ENCODE peak calls at places on chromosomes 11 and 22, in four cellular contexts. One of them, this sample, is unnamed.

GRCh38 chr22:30223303-30223702 is 23.3 kb downstream of the LIF start:
- DNase-seq in heart right ventricle: no peak
- DNase-seq in IMR-90: no peak
- DNase-seq in AG09309: no peak
- DNase-seq in this sample: no peak

GRCh38 chr11:123301696-123302400 is 106.8 kb upstream of the CLMP start:
- DNase-seq in AG09309: no peak
- DNase-seq in IMR-90: peak
- DNase-seq in heart right ventricle: peak
- DNase-seq in this sample: peak

GRCh38 chr11:129610125-129610524 is 205.5 kb upstream of the TMEM45B start:
- DNase-seq in AG09309: no peak
- DNase-seq in heart right ventricle: no peak
- DNase-seq in IMR-90: no peak
- DNase-seq in this sample: no peak

GRCh38 chr11:69381681-69382130 is 87.8 kb downstream of the MYEOV start:
- DNase-seq in heart right ventricle: no peak
- DNase-seq in AG09309: no peak
- DNase-seq in IMR-90: no peak
- DNase-seq in this sample: no peak

GRCh38 chr22:47100019-47100418 is 337.6 kb downstream of the TBC1D22A start:
- DNase-seq in IMR-90: no peak
- DNase-seq in AG09309: no peak
- DNase-seq in heart right ventricle: no peak
- DNase-seq in this sample: no peak

GRCh38 chr11:45710561-45710960 is 45.1 kb upstream of the CHST1 start:
- DNase-seq in AG09309: no peak
- DNase-seq in IMR-90: no peak
- DNase-seq in heart right ventricle: no peak
- DNase-seq in this sample: no peak

GRCh38 chr11:45622861-45623260 is 42.6 kb downstream of the CHST1 start:
- DNase-seq in IMR-90: no peak
- DNase-seq in AG09309: no peak
- DNase-seq in heart right ventricle: no peak
- DNase-seq in this sample: no peak

GRCh38 chr11:112863304-112863703 is 97.9 kb upstream of the NCAM1 start:
- DNase-seq in IMR-90: no peak
- DNase-seq in heart right ventricle: no peak
- DNase-seq in AG09309: no peak
- DNase-seq in this sample: no peak

GRCh38 chr11:108559904-108560303 is 33.7 kb downstream of the EXPH5 start:
- DNase-seq in IMR-90: peak
- DNase-seq in heart right ventricle: no peak
- DNase-seq in AG09309: peak
- DNase-seq in this sample: peak

GRCh38 chr11:67355023-67355793 is 1.9 kb upstream of the POLD4 start:
- DNase-seq in heart right ventricle: no peak
- DNase-seq in AG09309: no peak
- DNase-seq in IMR-90: no peak
- DNase-seq in this sample: no peak

GRCh38 chr11:67276821-67277230 is 10.6 kb downstream of the GRK2 start:
- DNase-seq in AG09309: no peak
- DNase-seq in IMR-90: peak
- DNase-seq in heart right ventricle: peak
- DNase-seq in this sample: peak

GRCh38 chr11:77019976-77020591 is 14.1 kb upstream of the B3GNT6 start:
- DNase-seq in heart right ventricle: no peak
- DNase-seq in IMR-90: peak
- DNase-seq in AG09309: no peak
- DNase-seq in this sample: peak

GRCh38 chr11:70716986-70717775 is 318.9 kb downstream of the CTTN start:
- DNase-seq in heart right ventricle: no peak
- DNase-seq in IMR-90: no peak
- DNase-seq in AG09309: no peak
- DNase-seq in this sample: no peak

GRCh38 chr11:19344661-19345518 is 104.1 kb upstream of the E2F8 start:
- DNase-seq in AG09309: no peak
- DNase-seq in heart right ventricle: peak
- DNase-seq in IMR-90: peak
- DNase-seq in this sample: peak

GRCh38 chr11:117706322-117706814 is 90.6 kb downstream of the DSCAML1 start:
- DNase-seq in IMR-90: no peak
- DNase-seq in AG09309: no peak
- DNase-seq in heart right ventricle: no peak
- DNase-seq in this sample: no peak

GRCh38 chr11:31045335-31045734 is 324.2 kb downstream of the DCDC1 start:
- DNase-seq in heart right ventricle: no peak
- DNase-seq in AG09309: no peak
- DNase-seq in IMR-90: no peak
- DNase-seq in this sample: peak

GRCh38 chr11:1453611-1454386 is 32.8 kb downstream of the MOB2 start:
- DNase-seq in AG09309: no peak
- DNase-seq in IMR-90: no peak
- DNase-seq in heart right ventricle: no peak
- DNase-seq in this sample: no peak

GRCh38 chr22:49994361-49995058 is 18.1 kb downstream of the IL17REL start:
- DNase-seq in IMR-90: no peak
- DNase-seq in heart right ventricle: no peak
- DNase-seq in AG09309: no peak
- DNase-seq in this sample: no peak

GRCh38 chr11:43573873-43574272 is 106.7 kb upstream of the HSD17B12 start:
- DNase-seq in IMR-90: no peak
- DNase-seq in heart right ventricle: no peak
- DNase-seq in AG09309: no peak
- DNase-seq in this sample: no peak

GRCh38 chr22:38153821-38154562 is 27.6 kb downstream of the PLA2G6 start:
- DNase-seq in AG09309: no peak
- DNase-seq in heart right ventricle: no peak
- DNase-seq in IMR-90: no peak
- DNase-seq in this sample: no peak

GRCh38 chr11:58061813-58062212 is 31.1 kb downstream of the OR6Q1 start:
- DNase-seq in IMR-90: peak
- DNase-seq in AG09309: peak
- DNase-seq in heart right ventricle: no peak
- DNase-seq in this sample: peak

GRCh38 chr11:64696045-64696444 is 27.0 kb downstream of the NRXN2 start:
- DNase-seq in AG09309: no peak
- DNase-seq in IMR-90: no peak
- DNase-seq in heart right ventricle: no peak
- DNase-seq in this sample: no peak

GRCh38 chr11:76554767-76555166 is 109.9 kb downstream of the EMSY start:
- DNase-seq in AG09309: no peak
- DNase-seq in heart right ventricle: no peak
- DNase-seq in IMR-90: no peak
- DNase-seq in this sample: no peak

GRCh38 chr11:76140912-76141574 is 65.3 kb downstream of the WNT11 start:
- DNase-seq in IMR-90: no peak
- DNase-seq in heart right ventricle: peak
- DNase-seq in AG09309: no peak
- DNase-seq in this sample: no peak

GRCh38 chr22:49643466-49643865 is 184.2 kb downstream of the BRD1 start:
- DNase-seq in AG09309: no peak
- DNase-seq in heart right ventricle: no peak
- DNase-seq in IMR-90: no peak
- DNase-seq in this sample: no peak

GRCh38 chr11:116984186-116984585 is 114.0 kb downstream of the SIK3 start:
- DNase-seq in AG09309: no peak
- DNase-seq in IMR-90: peak
- DNase-seq in heart right ventricle: no peak
- DNase-seq in this sample: peak

GRCh38 chr22:30648825-30649224 is 13.2 kb downstream of the SLC35E4 start:
- DNase-seq in IMR-90: no peak
- DNase-seq in heart right ventricle: no peak
- DNase-seq in AG09309: no peak
- DNase-seq in this sample: no peak

GRCh38 chr11:29305456-29306232 is 711.2 kb downstream of the KCNA4 start:
- DNase-seq in heart right ventricle: no peak
- DNase-seq in IMR-90: no peak
- DNase-seq in AG09309: no peak
- DNase-seq in this sample: no peak

GRCh38 chr11:1232328-1233321 is 9.8 kb downstream of the MUC5B start:
- DNase-seq in AG09309: no peak
- DNase-seq in IMR-90: no peak
- DNase-seq in heart right ventricle: peak
- DNase-seq in this sample: no peak

GRCh38 chr22:36577019-36577418 is 48.1 kb upstream of the EIF3D start:
- DNase-seq in IMR-90: peak
- DNase-seq in heart right ventricle: no peak
- DNase-seq in AG09309: peak
- DNase-seq in this sample: peak

GRCh38 chr11:65862941-65863888 is 3.0 kb downstream of the MUS81 start:
- DNase-seq in IMR-90: no peak
- DNase-seq in AG09309: no peak
- DNase-seq in heart right ventricle: no peak
- DNase-seq in this sample: no peak

GRCh38 chr11:14413307-14414072 is 54.5 kb upstream of the RRAS2 start:
- DNase-seq in AG09309: no peak
- DNase-seq in IMR-90: peak
- DNase-seq in heart right ventricle: no peak
- DNase-seq in this sample: peak

GRCh38 chr22:24338701-24339451 is 68.2 kb downstream of the SPECC1L start:
- DNase-seq in heart right ventricle: no peak
- DNase-seq in AG09309: no peak
- DNase-seq in IMR-90: peak
- DNase-seq in this sample: no peak

GRCh38 chr11:119293461-119293860 is 23.5 kb downstream of the MCAM start:
- DNase-seq in IMR-90: no peak
- DNase-seq in heart right ventricle: no peak
- DNase-seq in AG09309: no peak
- DNase-seq in this sample: no peak
- H3K4me3 ChIP-seq in IMR-90: no peak
- H3K4me3 ChIP-seq in heart right ventricle: no peak
- H3K4me3 ChIP-seq in AG09309: no peak
- H3K4me3 ChIP-seq in this sample: no peak

GRCh38 chr11:61700720-61701119 is 20.5 kb downstream of the DAGLA start:
- DNase-seq in AG09309: no peak
- DNase-seq in heart right ventricle: no peak
- DNase-seq in IMR-90: no peak
- DNase-seq in this sample: no peak

GRCh38 chr11:61700221-61700620 is 20.0 kb downstream of the DAGLA start:
- DNase-seq in AG09309: no peak
- DNase-seq in IMR-90: peak
- DNase-seq in heart right ventricle: no peak
- DNase-seq in this sample: peak

GRCh38 chr11:61699737-61700160 is 19.6 kb downstream of the DAGLA start:
- DNase-seq in AG09309: no peak
- DNase-seq in heart right ventricle: peak
- DNase-seq in IMR-90: no peak
- DNase-seq in this sample: no peak

GRCh38 chr11:61702701-61703312 is 22.6 kb downstream of the DAGLA start:
- DNase-seq in AG09309: no peak
- DNase-seq in IMR-90: no peak
- DNase-seq in heart right ventricle: no peak
- DNase-seq in this sample: no peak

GRCh38 chr11:61701298-61701993 is 21.3 kb downstream of the DAGLA start:
- DNase-seq in heart right ventricle: no peak
- DNase-seq in AG09309: no peak
- DNase-seq in IMR-90: peak
- DNase-seq in this sample: no peak
- TF ChIP-seq CTCF in heart right ventricle: peak
- TF ChIP-seq CTCF in AG09309: peak
- TF ChIP-seq CTCF in IMR-90: peak
- TF ChIP-seq CTCF in this sample: peak

GRCh38 chr11:114036156-114036811 is 23.2 kb upstream of the ZBTB16 start:
- DNase-seq in heart right ventricle: peak
- DNase-seq in AG09309: no peak
- DNase-seq in IMR-90: peak
- DNase-seq in this sample: peak

GRCh38 chr11:114042234-114042633 is 17.3 kb upstream of the ZBTB16 start:
- DNase-seq in AG09309: no peak
- DNase-seq in IMR-90: no peak
- DNase-seq in heart right ventricle: no peak
- DNase-seq in this sample: no peak

GRCh38 chr11:114036958-114037357 is 22.6 kb upstream of the ZBTB16 start:
- DNase-seq in IMR-90: no peak
- DNase-seq in heart right ventricle: no peak
- DNase-seq in AG09309: no peak
- DNase-seq in this sample: no peak

GRCh38 chr11:114040706-114041211 is 18.8 kb upstream of the ZBTB16 start:
- DNase-seq in IMR-90: peak
- DNase-seq in heart right ventricle: no peak
- DNase-seq in AG09309: peak
- DNase-seq in this sample: peak

DNA sequence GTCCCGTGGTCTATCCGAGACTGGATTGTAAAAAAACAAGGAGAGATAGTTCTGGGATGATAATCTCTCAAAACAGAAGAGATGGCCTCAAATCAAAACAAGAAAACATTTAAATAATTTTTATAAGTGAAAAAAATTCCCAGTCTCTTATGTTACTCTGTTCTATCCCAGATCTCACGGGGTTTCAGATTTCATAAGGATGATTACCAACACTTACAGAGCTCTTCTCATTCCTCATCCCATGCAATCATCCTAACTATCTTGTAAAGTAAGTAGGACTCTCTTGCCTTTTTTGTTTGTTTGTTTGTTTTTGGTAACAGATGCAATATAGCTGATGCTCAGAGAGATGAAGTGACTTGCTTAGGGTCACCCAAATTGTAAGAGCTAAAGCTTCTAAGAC is 20.0 kb upstream of the ZBTB16 start:
- DNase-seq in AG09309: no peak
- DNase-seq in IMR-90: no peak
- DNase-seq in heart right ventricle: no peak
- DNase-seq in this sample: no peak
- H3K4me3 ChIP-seq in AG09309: no peak
- H3K4me3 ChIP-seq in IMR-90: no peak
- H3K4me3 ChIP-seq in heart right ventricle: no peak
- H3K4me3 ChIP-seq in this sample: no peak

DNA sequence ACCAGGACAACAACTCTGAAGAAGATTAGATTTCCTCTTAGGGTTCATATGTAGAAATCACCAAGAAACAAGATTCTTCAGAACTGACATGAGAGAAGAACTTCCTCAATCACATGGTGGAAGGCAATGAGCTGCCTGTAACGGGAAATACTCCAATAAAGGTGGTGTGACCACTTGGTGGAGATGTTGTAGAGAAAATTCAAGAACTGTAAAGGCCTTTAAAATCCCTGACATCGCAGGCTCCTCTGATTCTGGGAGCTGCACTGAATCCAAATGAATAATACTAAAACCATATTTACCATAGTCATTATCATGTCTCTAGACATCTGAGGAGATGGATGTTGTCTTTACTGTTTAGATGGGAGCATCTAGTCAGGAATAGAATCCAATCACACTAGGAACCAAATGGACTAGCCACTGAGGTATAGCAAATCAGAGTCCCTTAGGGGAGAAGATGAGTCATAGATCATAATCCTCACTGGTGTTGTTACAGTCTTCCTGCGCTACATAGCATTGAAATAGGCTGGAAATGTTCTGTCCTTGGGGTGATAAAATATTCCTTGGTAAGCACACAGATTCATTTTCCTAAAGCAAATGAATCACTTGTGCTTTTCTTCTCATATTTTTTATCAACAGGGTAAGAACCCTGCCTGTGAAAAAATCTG is 321.6 kb upstream of the TENM4 start:
- DNase-seq in AG09309: no peak
- DNase-seq in IMR-90: peak
- DNase-seq in heart right ventricle: no peak
- DNase-seq in this sample: no peak
- TF ChIP-seq CTCF in AG09309: no peak
- TF ChIP-seq CTCF in IMR-90: peak
- TF ChIP-seq CTCF in heart right ventricle: peak
- TF ChIP-seq CTCF in this sample: no peak

This sample was measured in fibroblast of pulmonary artery.